ENCODE peak calls at places on chromosomes 1 and 21, in five cellular contexts. J, E, B, C and F are unnamed samples.
A peak's percentile ranks its signal among the peaks of the same experiment; 100 is the strongest.

GRCh38 chr1:31588751-31589515 is 12.6 kb downstream of the TINAGL1 start:
- DNase-seq in J (no peak), E (no peak), B (peak; percentile 80), C (no peak), F (peak; percentile 76)

GRCh38 chr1:161440312-161440894 is 64.9 kb upstream of the FCGR2A start:
- DNase-seq in J (peak; percentile 85), E (peak; percentile 23), B (peak; percentile 85), C (peak; percentile 51), F (peak; percentile 89)

GRCh38 chr1:94765958-94766357 is 54.2 kb upstream of the SLC44A3 start:
- DNase-seq in J (no peak), E (no peak), B (no peak), C (no peak), F (no peak)

GRCh38 chr1:94792473-94792875 is 27.7 kb upstream of the SLC44A3 start:
- DNase-seq in J (no peak), E (peak; percentile 45), B (no peak), C (no peak), F (no peak)

GRCh38 chr1:111164151-111164550 is 24.1 kb downstream of the CEPT1 start:
- DNase-seq in J (no peak), E (no peak), B (no peak), C (no peak), F (no peak)

GRCh38 chr1:22452401-22452963 is 831 bp downstream of the ZBTB40 start:
- DNase-seq in J (no peak), E (peak; percentile 9), B (no peak), C (no peak), F (no peak)

GRCh38 chr1:198563578-198563977 is 23.1 kb upstream of the ATP6V1G3 start:
- DNase-seq in J (no peak), E (no peak), B (no peak), C (no peak), F (peak; percentile 29)

GRCh38 chr1:145717833-145718232 is 1.5 kb upstream of the CD160 start:
- DNase-seq in J (no peak), E (no peak), B (no peak), C (no peak), F (no peak)

GRCh38 chr1:151508721-151509292 is 2.4 kb upstream of the CGN start:
- DNase-seq in J (peak; percentile 43), E (no peak), B (no peak), C (no peak), F (no peak)

GRCh38 chr21:29077651-29078090 is 4.2 kb upstream of the CCT8 start:
- DNase-seq in J (no peak), E (peak; percentile 45), B (no peak), C (no peak), F (peak; percentile 54)

GRCh38 chr1:3746389-3746783 is 5.9 kb upstream of the CCDC27 start:
- DNase-seq in J (no peak), E (no peak), B (peak; percentile 77), C (no peak), F (peak; percentile 86)

GRCh38 chr1:12359734-12360133 is 129.9 kb downstream of the VPS13D start:
- DNase-seq in J (no peak), E (no peak), B (no peak), C (no peak), F (no peak)

GRCh38 chr1:213070399-213070798 is 19.4 kb downstream of the RPS6KC1 start:
- DNase-seq in J (no peak), E (peak; percentile 84), B (no peak), C (peak; percentile 35), F (no peak)

GRCh38 chr1:99122039-99122438 is 117.4 kb upstream of the PLPPR5 start:
- DNase-seq in J (no peak), E (no peak), B (no peak), C (no peak), F (no peak)

GRCh38 chr1:107820797-107821196 is 144.2 kb downstream of the VAV3 start:
- DNase-seq in J (no peak), E (no peak), B (no peak), C (no peak), F (no peak)

GRCh38 chr1:87410771-87411170 is 82.1 kb downstream of the LMO4 start:
- DNase-seq in J (no peak), E (no peak), B (no peak), C (no peak), F (no peak)

GRCh38 chr1:175564723-175565122 is 178.7 kb downstream of the TNR start:
- DNase-seq in J (no peak), E (no peak), B (no peak), C (no peak), F (no peak)

GRCh38 chr21:34630536-34631143 is 15.7 kb upstream of the RCAN1 start:
- DNase-seq in J (peak; percentile 75), E (peak; percentile 33), B (no peak), C (peak; percentile 44), F (peak; percentile 70)

GRCh38 chr21:35178812-35179211 is 129.7 kb upstream of the RUNX1 start:
- DNase-seq in J (no peak), E (no peak), B (no peak), C (no peak), F (no peak)

GRCh38 chr1:24357011-24357410 is 37.9 kb downstream of the GRHL3 start:
- DNase-seq in J (no peak), E (no peak), B (no peak), C (no peak), F (no peak)

GRCh38 chr21:38773108-38774061 is 32.3 kb upstream of the ETS2 start:
- DNase-seq in J (no peak), E (no peak), B (no peak), C (peak; percentile 34), F (no peak)

GRCh38 chr1:64915381-64916274 is 50.7 kb downstream of the JAK1 start:
- DNase-seq in J (no peak), E (no peak), B (no peak), C (peak; percentile 93), F (peak; percentile 40)

GRCh38 chr1:207004931-207005830 is 27.4 kb downstream of the C1orf116 start:
- DNase-seq in J (peak; percentile 70), E (peak; percentile 7), B (peak; percentile 69), C (peak; percentile 73), F (peak; percentile 92)

GRCh38 chr1:216665381-216665780 is 57.8 kb downstream of the ESRRG start:
- DNase-seq in J (no peak), E (no peak), B (no peak), C (no peak), F (no peak)

GRCh38 chr1:29379438-29380073 is 143.2 kb downstream of the PTPRU start:
- DNase-seq in J (peak; percentile 60), E (peak; percentile 2), B (peak; percentile 68), C (peak; percentile 53), F (peak; percentile 89)

GRCh38 chr1:35243681-35244080 is 24.8 kb upstream of the ZMYM4 start:
- DNase-seq in J (no peak), E (no peak), B (no peak), C (peak; percentile 83), F (no peak)

GRCh38 chr1:229507502-229507901 is 639 bp downstream of the NUP133 start:
- DNase-seq in J (no peak), E (no peak), B (no peak), C (no peak), F (no peak)

GRCh38 chr21:34734696-34735095 is 65.9 kb downstream of the CLIC6 start:
- DNase-seq in J (no peak), E (no peak), B (no peak), C (no peak), F (no peak)

GRCh38 chr1:229869225-229869624 is 197.8 kb upstream of the GALNT2 start:
- DNase-seq in J (no peak), E (no peak), B (no peak), C (no peak), F (no peak)

GRCh38 chr1:208027861-208028260 is 116.9 kb upstream of the CD34 start:
- DNase-seq in J (no peak), E (no peak), B (no peak), C (no peak), F (no peak)

GRCh38 chr1:5658340-5659316 is 333.6 kb downstream of the NPHP4 start:
- DNase-seq in J (no peak), E (no peak), B (no peak), C (no peak), F (no peak)

GRCh38 chr1:231690072-231690471 is 63.5 kb downstream of the DISC1 start:
- DNase-seq in J (no peak), E (no peak), B (no peak), C (peak; percentile 15), F (peak; percentile 21)
- TF ChIP-seq CREB1 in J (no peak), E (no peak), B (no peak), C (no peak), F (no peak)

DNA sequence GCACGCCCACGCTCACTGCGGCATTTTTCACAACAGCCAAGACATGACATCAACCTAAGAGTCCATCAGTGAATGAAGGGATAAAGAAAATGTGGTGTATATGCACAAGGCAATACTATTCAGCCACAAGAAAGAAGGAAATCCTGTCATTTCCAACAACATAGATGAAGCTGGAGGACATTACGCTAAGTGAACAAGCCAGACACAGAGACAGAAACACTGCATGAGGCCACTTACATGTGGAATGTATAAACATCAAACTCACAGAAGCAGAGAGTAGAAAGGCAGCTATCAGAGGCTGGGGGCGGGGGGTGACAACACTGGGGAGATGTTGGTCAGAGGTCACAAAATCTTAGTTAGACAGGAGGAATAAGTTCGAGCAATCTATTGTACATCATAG is 20.9 kb downstream of the TMPRSS2 start:
- DNase-seq in J (no peak), E (no peak), B (no peak), C (no peak), F (no peak)
- H3K27ac ChIP-seq in J (no peak overlapping the region), E (no peak overlapping the region), B (no peak overlapping the region), C (no peak overlapping the region), F (no peak overlapping the region)

GRCh38 chr1:42504535-42505128 is 41.5 kb downstream of the CCDC30 start:
- DNase-seq in J (no peak), E (no peak), B (no peak), C (no peak), F (peak; percentile 37)

DNA sequence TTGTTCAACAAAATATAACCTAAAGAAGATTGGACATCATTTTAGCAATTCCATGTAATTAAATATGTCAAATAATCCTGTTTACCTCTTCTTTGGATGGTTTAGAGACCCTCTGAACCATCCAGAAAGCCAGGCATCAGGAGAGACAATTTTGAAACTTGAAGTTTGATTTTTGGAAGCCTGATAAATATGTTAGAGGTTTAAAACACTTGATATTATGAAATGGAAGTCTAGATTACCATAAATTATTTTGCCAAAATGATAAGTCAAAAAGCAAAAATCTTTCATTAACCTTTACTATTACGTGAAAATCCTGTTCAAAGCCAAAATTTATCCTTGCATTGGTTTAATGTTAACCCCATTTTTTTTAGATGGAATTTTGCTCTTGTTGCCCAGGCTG is 43.5 kb downstream of the CCDC30 start:
- DNase-seq in J (no peak), E (no peak), B (no peak), C (no peak), F (no peak)
- TF ChIP-seq CREB1 in J (no peak), E (no peak), B (no peak), C (no peak), F (no peak)

DNA sequence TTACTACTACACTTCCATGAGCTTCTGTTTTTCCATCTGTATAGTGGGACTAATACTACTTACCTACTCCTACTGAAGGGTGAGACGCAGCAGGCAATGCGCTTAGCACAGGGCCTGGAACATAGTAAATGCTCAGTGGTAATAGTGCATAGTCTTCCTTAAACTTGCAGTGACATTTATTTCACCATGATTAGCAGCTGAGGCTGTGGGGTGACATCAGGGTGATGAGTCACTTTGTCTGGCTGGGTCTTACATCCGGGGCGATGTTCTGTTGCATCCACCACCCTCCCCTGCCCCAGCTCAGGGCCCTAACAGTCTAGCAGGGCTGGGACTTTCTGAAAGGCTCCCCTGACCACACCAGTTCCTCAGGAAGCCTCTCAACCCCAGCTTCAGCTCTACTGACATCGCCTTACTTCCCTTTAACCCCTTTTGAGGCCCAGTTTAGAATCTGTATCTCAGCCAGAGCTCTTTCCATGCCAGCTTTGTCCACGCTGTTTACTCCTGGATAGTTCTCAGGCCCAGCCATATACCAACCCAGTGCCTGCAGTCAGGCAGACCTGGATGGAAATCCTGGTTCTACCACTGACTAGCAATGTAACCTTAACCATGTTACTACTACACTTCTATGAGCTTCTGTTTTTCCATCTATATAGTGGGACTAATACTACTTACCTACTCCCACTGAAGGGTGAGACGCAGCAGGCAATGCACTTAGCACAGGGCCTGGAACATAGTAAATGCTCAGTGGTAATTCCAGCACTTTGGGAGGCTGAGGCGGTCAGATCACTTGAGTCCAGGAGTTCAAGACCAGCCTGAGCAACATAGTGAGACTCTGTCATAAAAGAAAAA is 66.3 kb downstream of the CD58 start:
- DNase-seq in J (peak; percentile 90), E (peak; percentile 91), B (no peak), C (no peak), F (no peak)
- H3K27ac ChIP-seq in J (peak overlapping the region; percentile 99), E (peak overlapping the region; percentile 84), B (no peak overlapping the region), C (peak overlapping the region; percentile 43), F (no peak overlapping the region)